ENCODE peak calls at places on chromosomes 16 and 17, in seven cellular contexts. One of them, this sample, is unnamed.

GRCh38 chr16:12461201-12461600 is 342.5 kb downstream of the CPPED1 start:
- DNase-seq in MM.1S: no peak
- DNase-seq in K562: no peak
- DNase-seq in fibroblast of lung: no peak
- DNase-seq in foreskin fibroblast: no peak
- DNase-seq in mucosa of descending colon: no peak
- DNase-seq in CD4-positive, alpha-beta T cell: no peak
- DNase-seq in this sample: no peak

GRCh38 chr16:59170065-59170712 is 436.1 kb upstream of the GOT2 start:
- DNase-seq in MM.1S: no peak
- DNase-seq in CD4-positive, alpha-beta T cell: no peak
- DNase-seq in foreskin fibroblast: no peak
- DNase-seq in fibroblast of lung: peak
- DNase-seq in mucosa of descending colon: no peak
- DNase-seq in K562: no peak
- DNase-seq in this sample: no peak

GRCh38 chr17:14206891-14207290 is 29.8 kb downstream of the CDRT15 start:
- DNase-seq in mucosa of descending colon: no peak
- DNase-seq in K562: no peak
- DNase-seq in MM.1S: no peak
- DNase-seq in CD4-positive, alpha-beta T cell: no peak
- DNase-seq in fibroblast of lung: no peak
- DNase-seq in foreskin fibroblast: no peak
- DNase-seq in this sample: no peak

GRCh38 chr17:35052240-35052608 is 11.3 kb downstream of the RFFL start:
- DNase-seq in mucosa of descending colon: no peak
- DNase-seq in MM.1S: no peak
- DNase-seq in K562: no peak
- DNase-seq in CD4-positive, alpha-beta T cell: no peak
- DNase-seq in fibroblast of lung: peak
- DNase-seq in foreskin fibroblast: peak
- DNase-seq in this sample: no peak

GRCh38 chr17:61487161-61487654 is 35.0 kb downstream of the TBX4 start:
- DNase-seq in foreskin fibroblast: no peak
- DNase-seq in K562: no peak
- DNase-seq in fibroblast of lung: no peak
- DNase-seq in CD4-positive, alpha-beta T cell: no peak
- DNase-seq in MM.1S: no peak
- DNase-seq in mucosa of descending colon: no peak
- DNase-seq in this sample: no peak

GRCh38 chr16:57764341-57765159 is 29.0 kb downstream of the KATNB1 start:
- DNase-seq in K562: peak
- DNase-seq in mucosa of descending colon: no peak
- DNase-seq in foreskin fibroblast: peak
- DNase-seq in MM.1S: peak
- DNase-seq in CD4-positive, alpha-beta T cell: no peak
- DNase-seq in fibroblast of lung: peak
- DNase-seq in this sample: no peak

GRCh38 chr17:14014647-14015046 is 54.7 kb upstream of the COX10 start:
- DNase-seq in fibroblast of lung: no peak
- DNase-seq in mucosa of descending colon: no peak
- DNase-seq in MM.1S: no peak
- DNase-seq in foreskin fibroblast: no peak
- DNase-seq in CD4-positive, alpha-beta T cell: no peak
- DNase-seq in K562: no peak
- DNase-seq in this sample: no peak

GRCh38 chr17:65169691-65170090 is 32.5 kb downstream of the RGS9 start:
- DNase-seq in CD4-positive, alpha-beta T cell: no peak
- DNase-seq in K562: no peak
- DNase-seq in mucosa of descending colon: no peak
- DNase-seq in MM.1S: no peak
- DNase-seq in fibroblast of lung: no peak
- DNase-seq in foreskin fibroblast: no peak
- DNase-seq in this sample: no peak

GRCh38 chr17:15364615-15365014 is 23.2 kb upstream of the TEKT3 start:
- DNase-seq in CD4-positive, alpha-beta T cell: no peak
- DNase-seq in mucosa of descending colon: no peak
- DNase-seq in fibroblast of lung: no peak
- DNase-seq in foreskin fibroblast: no peak
- DNase-seq in MM.1S: no peak
- DNase-seq in K562: no peak
- DNase-seq in this sample: no peak

GRCh38 chr16:85303354-85303883 is 191.1 kb upstream of the CIBAR2 start:
- DNase-seq in mucosa of descending colon: peak
- DNase-seq in foreskin fibroblast: no peak
- DNase-seq in MM.1S: no peak
- DNase-seq in fibroblast of lung: no peak
- DNase-seq in CD4-positive, alpha-beta T cell: peak
- DNase-seq in K562: peak
- DNase-seq in this sample: no peak

GRCh38 chr17:4786516-4786915 is 352 bp upstream of the VMO1 start:
- DNase-seq in mucosa of descending colon: no peak
- DNase-seq in fibroblast of lung: no peak
- DNase-seq in K562: no peak
- DNase-seq in CD4-positive, alpha-beta T cell: no peak
- DNase-seq in foreskin fibroblast: no peak
- DNase-seq in MM.1S: no peak
- DNase-seq in this sample: no peak

GRCh38 chr17:41965694-41966375 is 760 bp upstream of the CNP start:
- DNase-seq in mucosa of descending colon: peak
- DNase-seq in foreskin fibroblast: peak
- DNase-seq in fibroblast of lung: peak
- DNase-seq in MM.1S: peak
- DNase-seq in K562: peak
- DNase-seq in CD4-positive, alpha-beta T cell: peak
- DNase-seq in this sample: no peak

GRCh38 chr17:21678451-21679081 is 13.8 kb upstream of the KCNJ18 start:
- DNase-seq in CD4-positive, alpha-beta T cell: no peak
- DNase-seq in mucosa of descending colon: peak
- DNase-seq in K562: peak
- DNase-seq in MM.1S: no peak
- DNase-seq in foreskin fibroblast: no peak
- DNase-seq in fibroblast of lung: no peak
- DNase-seq in this sample: no peak

GRCh38 chr17:79607941-79608728 is 2.7 kb downstream of the RBFOX3 start:
- DNase-seq in mucosa of descending colon: no peak
- DNase-seq in MM.1S: no peak
- DNase-seq in K562: peak
- DNase-seq in CD4-positive, alpha-beta T cell: no peak
- DNase-seq in fibroblast of lung: no peak
- DNase-seq in foreskin fibroblast: peak
- DNase-seq in this sample: no peak

GRCh38 chr16:27174007-27174406 is 29.3 kb upstream of the KDM8 start:
- DNase-seq in K562: no peak
- DNase-seq in fibroblast of lung: no peak
- DNase-seq in CD4-positive, alpha-beta T cell: peak
- DNase-seq in mucosa of descending colon: peak
- DNase-seq in foreskin fibroblast: no peak
- DNase-seq in MM.1S: peak
- DNase-seq in this sample: no peak

GRCh38 chr17:63847525-63848249 is 5.2 kb upstream of the SMARCD2 start:
- DNase-seq in foreskin fibroblast: no peak
- DNase-seq in CD4-positive, alpha-beta T cell: no peak
- DNase-seq in MM.1S: peak
- DNase-seq in fibroblast of lung: no peak
- DNase-seq in K562: no peak
- DNase-seq in mucosa of descending colon: no peak
- DNase-seq in this sample: no peak

GRCh38 chr17:67434061-67434525 is 57.0 kb downstream of the PITPNC1 start:
- DNase-seq in CD4-positive, alpha-beta T cell: peak
- DNase-seq in K562: no peak
- DNase-seq in foreskin fibroblast: no peak
- DNase-seq in mucosa of descending colon: no peak
- DNase-seq in fibroblast of lung: no peak
- DNase-seq in MM.1S: no peak
- DNase-seq in this sample: no peak

GRCh38 chr17:66652840-66653507 is 181.9 kb upstream of the CACNG5 start:
- DNase-seq in K562: no peak
- DNase-seq in MM.1S: no peak
- DNase-seq in foreskin fibroblast: no peak
- DNase-seq in CD4-positive, alpha-beta T cell: no peak
- DNase-seq in fibroblast of lung: peak
- DNase-seq in mucosa of descending colon: no peak
- DNase-seq in this sample: no peak

GRCh38 chr17:74748529-74749261 is at the start of gene NHERF1:
- DNase-seq in fibroblast of lung: peak
- DNase-seq in K562: peak
- DNase-seq in mucosa of descending colon: peak
- DNase-seq in CD4-positive, alpha-beta T cell: peak
- DNase-seq in foreskin fibroblast: peak
- DNase-seq in MM.1S: peak
- DNase-seq in this sample: peak

GRCh38 chr17:35734396-35734795 is 3.0 kb downstream of the RASL10B start:
- DNase-seq in mucosa of descending colon: no peak
- DNase-seq in fibroblast of lung: no peak
- DNase-seq in CD4-positive, alpha-beta T cell: no peak
- DNase-seq in foreskin fibroblast: no peak
- DNase-seq in MM.1S: no peak
- DNase-seq in K562: no peak
- DNase-seq in this sample: no peak

GRCh38 chr16:10949424-10949970 is 5.1 kb downstream of the CLEC16A start:
- DNase-seq in fibroblast of lung: no peak
- DNase-seq in foreskin fibroblast: no peak
- DNase-seq in MM.1S: no peak
- DNase-seq in CD4-positive, alpha-beta T cell: peak
- DNase-seq in mucosa of descending colon: no peak
- DNase-seq in K562: no peak
- DNase-seq in this sample: no peak

GRCh38 chr17:1720856-1721386 is 3.6 kb upstream of the WDR81 start:
- DNase-seq in K562: no peak
- DNase-seq in CD4-positive, alpha-beta T cell: peak
- DNase-seq in fibroblast of lung: peak
- DNase-seq in foreskin fibroblast: peak
- DNase-seq in mucosa of descending colon: peak
- DNase-seq in MM.1S: peak
- DNase-seq in this sample: peak

DNA sequence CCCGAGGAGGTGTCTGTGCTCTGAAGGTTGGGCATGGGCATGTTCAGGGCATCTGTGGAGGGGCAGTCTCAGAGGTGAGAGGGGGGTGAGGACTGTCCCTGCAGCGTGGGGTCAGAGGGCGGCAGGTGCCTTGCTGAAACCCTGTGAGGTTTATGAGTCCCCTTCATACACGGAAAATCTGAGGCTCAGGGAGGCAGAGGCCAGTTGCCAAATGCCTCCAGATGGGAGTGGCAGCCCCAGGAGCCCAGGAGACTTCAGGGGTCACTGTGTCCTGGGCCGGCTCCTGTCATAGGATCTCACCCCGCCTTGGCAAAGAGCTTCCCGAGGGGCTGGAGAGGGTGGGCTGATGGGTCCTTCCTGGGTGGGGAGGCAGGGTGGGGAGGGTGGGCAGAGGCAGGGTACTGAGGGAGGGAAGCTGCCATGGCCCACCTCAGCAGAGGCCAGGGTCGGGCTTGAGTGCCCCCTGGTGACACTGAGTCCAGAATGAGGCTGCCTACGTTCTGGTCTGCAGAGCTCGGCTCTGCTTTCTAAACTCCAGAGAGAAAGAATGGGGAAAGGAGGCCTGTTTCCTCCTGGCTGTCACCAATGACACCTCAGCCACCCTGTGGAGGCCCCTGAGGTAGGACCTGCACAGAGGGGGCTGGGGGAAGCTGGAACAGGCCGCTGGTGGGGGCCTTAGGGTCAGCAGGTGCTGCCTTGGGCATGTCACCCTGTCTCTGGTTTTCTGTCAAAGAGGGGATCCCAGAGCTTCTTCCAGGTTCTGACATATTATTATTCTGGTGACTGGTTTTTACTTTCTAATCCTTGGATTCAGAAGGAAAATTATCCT is 1.1 kb downstream of the LGALS9 start:
- DNase-seq in MM.1S: no peak
- DNase-seq in K562: no peak
- DNase-seq in fibroblast of lung: no peak
- DNase-seq in CD4-positive, alpha-beta T cell: no peak
- DNase-seq in mucosa of descending colon: peak
- DNase-seq in foreskin fibroblast: no peak
- DNase-seq in this sample: no peak
- TF ChIP-seq CTCF in MM.1S: no peak
- TF ChIP-seq CTCF in K562: no peak
- TF ChIP-seq CTCF in fibroblast of lung: no peak
- TF ChIP-seq CTCF in CD4-positive, alpha-beta T cell: no peak
- TF ChIP-seq CTCF in mucosa of descending colon: no peak
- TF ChIP-seq CTCF in foreskin fibroblast: no peak
- TF ChIP-seq CTCF in this sample: no peak

DNA sequence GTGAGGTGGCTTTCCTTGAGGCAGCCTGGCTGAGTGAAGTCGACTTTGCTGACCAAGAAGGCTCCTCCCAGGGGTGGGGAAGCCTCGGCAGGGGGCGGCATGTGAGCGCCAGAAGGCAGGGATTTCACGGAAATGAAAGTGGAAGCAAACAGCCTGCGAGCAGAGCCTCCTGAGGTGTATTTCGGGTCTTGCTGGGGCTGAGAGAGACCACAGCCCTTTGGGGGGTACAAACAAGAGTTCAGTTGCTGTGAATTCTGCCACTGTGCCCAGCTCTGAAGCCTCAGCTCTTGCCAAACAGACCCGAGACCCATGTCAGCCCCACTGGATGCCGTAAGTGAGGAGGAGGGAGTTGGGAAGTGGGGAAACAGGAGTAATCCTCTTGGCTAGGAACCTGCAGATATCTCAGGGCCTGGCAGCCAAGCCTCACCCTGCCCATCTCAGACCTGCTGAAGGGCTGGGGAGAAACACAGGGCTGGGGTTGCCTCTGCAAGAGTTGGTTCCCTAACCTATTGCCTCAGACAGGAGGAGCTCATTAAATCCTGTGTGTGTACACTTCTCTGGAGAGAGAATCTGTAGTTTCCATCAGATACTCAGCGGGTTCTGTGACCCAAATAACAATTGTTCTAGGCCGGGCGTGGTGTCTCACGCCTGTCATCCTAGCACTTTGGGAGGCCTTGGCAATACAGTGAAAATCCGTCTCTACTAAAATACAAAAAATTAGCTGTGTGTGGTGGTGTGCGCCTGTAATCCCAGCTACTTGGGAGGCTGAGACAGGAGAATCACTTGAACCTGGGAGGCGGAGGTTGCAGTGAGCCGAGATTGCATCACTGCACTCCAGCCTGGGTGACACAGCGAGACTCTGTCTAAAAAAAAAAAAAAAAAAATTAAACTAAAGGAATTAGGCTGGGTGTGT is at the start of gene IFI35:
- DNase-seq in mucosa of descending colon: peak
- DNase-seq in fibroblast of lung: peak
- DNase-seq in CD4-positive, alpha-beta T cell: peak
- DNase-seq in K562: peak
- DNase-seq in MM.1S: peak
- DNase-seq in foreskin fibroblast: peak
- DNase-seq in this sample: peak
- TF ChIP-seq CTCF in mucosa of descending colon: peak
- TF ChIP-seq CTCF in fibroblast of lung: no peak
- TF ChIP-seq CTCF in CD4-positive, alpha-beta T cell: peak
- TF ChIP-seq CTCF in K562: peak
- TF ChIP-seq CTCF in MM.1S: peak
- TF ChIP-seq CTCF in foreskin fibroblast: no peak
- TF ChIP-seq CTCF in this sample: no peak

GRCh38 chr17:81230043-81230820 is 7.5 kb upstream of the CEP131 start:
- DNase-seq in CD4-positive, alpha-beta T cell: no peak
- DNase-seq in K562: peak
- DNase-seq in fibroblast of lung: no peak
- DNase-seq in foreskin fibroblast: no peak
- DNase-seq in mucosa of descending colon: no peak
- DNase-seq in MM.1S: no peak
- DNase-seq in this sample: no peak
- TF ChIP-seq CTCF in CD4-positive, alpha-beta T cell: no peak
- TF ChIP-seq CTCF in K562: peak
- TF ChIP-seq CTCF in fibroblast of lung: peak
- TF ChIP-seq CTCF in foreskin fibroblast: peak
- TF ChIP-seq CTCF in mucosa of descending colon: no peak
- TF ChIP-seq CTCF in MM.1S: peak
- TF ChIP-seq CTCF in this sample: no peak

GRCh38 chr16:47750371-47750770 is 289.2 kb downstream of the PHKB start:
- DNase-seq in mucosa of descending colon: no peak
- DNase-seq in foreskin fibroblast: no peak
- DNase-seq in CD4-positive, alpha-beta T cell: no peak
- DNase-seq in fibroblast of lung: no peak
- DNase-seq in K562: no peak
- DNase-seq in MM.1S: no peak
- DNase-seq in this sample: no peak
- TF ChIP-seq CTCF in mucosa of descending colon: no peak
- TF ChIP-seq CTCF in foreskin fibroblast: no peak
- TF ChIP-seq CTCF in CD4-positive, alpha-beta T cell: no peak
- TF ChIP-seq CTCF in fibroblast of lung: no peak
- TF ChIP-seq CTCF in K562: no peak
- TF ChIP-seq CTCF in MM.1S: no peak
- TF ChIP-seq CTCF in this sample: no peak

This sample was measured in omental fat pad.